ENCODE peak calls at places on chromosomes 2 and 18, in four cellular contexts. I is hepatocyte, T is suprapubic skin, J is PC-9. O is an unnamed sample. For H3K4me1, the result is how much of the 10 kb centered on the place peaks cover.

GRCh38 chr2:138777996-138778395 is 2.2 kb downstream of the NXPH2 start:
- DNase-seq in T (no peak), I (peak), J (no peak), O (no peak)

GRCh38 chr2:164840458-164840929 is 1.1 kb downstream of the COBLL1 start:
- DNase-seq in T (peak), I (peak), J (peak), O (no peak)

GRCh38 chr2:219897456-219897855 is 270.0 kb downstream of the SLC4A3 start:
- DNase-seq in I (no peak), J (no peak), T (no peak), O (no peak)

GRCh38 chr18:22324191-22325131 is 93.3 kb downstream of the CTAGE1 start:
- DNase-seq in I (peak), J (no peak), T (no peak), O (no peak)

GRCh38 chr18:48893061-48893558 is 57.7 kb downstream of the SMAD7 start:
- DNase-seq in J (no peak), I (no peak), T (peak), O (no peak)

GRCh38 chr2:68643874-68644485 is 601 bp downstream of the PROKR1 start:
- DNase-seq in I (no peak), T (no peak), J (no peak), O (no peak)

GRCh38 chr2:156411835-156412234 is 24.3 kb upstream of the GPD2 start:
- DNase-seq in T (no peak), I (no peak), J (no peak), O (no peak)

GRCh38 chr2:11945139-11946126 is 199.0 kb downstream of the LPIN1 start:
- DNase-seq in J (no peak), T (no peak), I (no peak), O (no peak)

GRCh38 chr2:34365937-34366336 is 766.8 kb upstream of the FAM98A start:
- DNase-seq in I (peak), J (no peak), T (no peak), O (no peak)

GRCh38 chr2:214004463-214004862 is 406.4 kb upstream of the VWC2L start:
- DNase-seq in T (no peak), J (no peak), I (no peak), O (no peak)

GRCh38 chr18:63261029-63261428 is 58.5 kb downstream of the BCL2 start:
- DNase-seq in T (no peak), I (no peak), J (no peak), O (no peak)
- H3K4me1 ChIP-seq in T (under half), I (under half), J (under half), O (under half)

GRCh38 chr2:177596866-177597265 is 204.3 kb downstream of the AGPS start:
- DNase-seq in J (no peak), I (no peak), T (no peak), O (no peak)

GRCh38 chr2:177595126-177595525 is 202.6 kb downstream of the AGPS start:
- DNase-seq in J (no peak), T (no peak), I (no peak), O (no peak)

GRCh38 chr2:177592945-177593344 is 200.4 kb downstream of the AGPS start:
- DNase-seq in J (no peak), T (no peak), I (no peak), O (no peak)

GRCh38 chr2:177592397-177592796 is 199.8 kb downstream of the AGPS start:
- DNase-seq in I (no peak), T (no peak), J (no peak), O (no peak)

GRCh38 chr2:177593448-177593847 is 200.9 kb downstream of the AGPS start:
- DNase-seq in T (no peak), I (no peak), J (no peak), O (no peak)
- H3K4me1 ChIP-seq in T (under half), I (under half), J (under half), O (under half)

DNA sequence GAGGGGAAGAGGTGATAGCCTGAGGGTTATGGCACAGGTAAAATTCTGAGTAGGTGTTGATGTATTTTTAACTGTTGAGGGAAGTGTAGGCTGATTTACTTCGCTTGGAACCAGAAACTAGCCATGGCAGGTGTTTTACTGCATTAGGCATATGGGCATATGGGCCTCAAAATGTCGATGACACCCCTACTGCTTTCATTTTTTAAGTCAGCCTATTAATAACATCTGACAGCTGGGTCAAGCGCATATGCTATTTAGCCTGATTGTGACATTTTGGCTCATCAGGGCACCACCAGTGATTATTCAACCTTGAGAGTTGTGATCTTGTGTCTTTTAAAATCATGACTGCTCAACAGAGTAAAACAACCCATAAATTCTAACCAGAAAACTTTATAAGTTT is 1396.9 kb upstream of the NXPH2 start:
- DNase-seq in I (no peak), J (no peak), T (no peak), O (no peak)
- H3K4me1 ChIP-seq in I (under half), J (under half), T (under half), O (under half)

GRCh38 chr2:134299334-134299733 is 45.5 kb downstream of the MGAT5 start:
- DNase-seq in I (no peak), T (no peak), J (no peak), O (no peak)
- H3K4me1 ChIP-seq in I (under half), T (under half), J (under half), O (under half)